ENCODE peak calls at places on chromosomes 12 and 14, in eight cellular contexts. V is OCI-LY7, P is bronchial epithelial cell, S is DND-41, I is testis, E is tibial nerve, U is sigmoid colon, N is HFF-Myc. D is an unnamed sample.
A peak's percentile ranks its signal among the peaks of the same experiment; 100 is the strongest.

GRCh38 chr12:120110550-120111501 is 5.7 kb downstream of the RAB35 start:
- DNase-seq in V (peak; percentile 79), P (no peak), S (peak; percentile 34), I (peak; percentile 43), E (no peak), U (peak; percentile 84), N (no peak), D (no peak)

GRCh38 chr12:6938353-6939186 is 5.0 kb upstream of the RNU7-1 start:
- DNase-seq in V (no peak), P (no peak), S (no peak), I (no peak), E (no peak), U (no peak), N (no peak), D (no peak)

GRCh38 chr14:29648045-29648444 is 279.6 kb downstream of the PRKD1 start:
- DNase-seq in V (no peak), P (no peak), S (no peak), I (no peak), E (no peak), U (no peak), N (no peak), D (no peak)

GRCh38 chr12:120254809-120255208 is 10.7 kb downstream of the PXN start:
- DNase-seq in V (no peak), P (no peak), S (no peak), I (no peak), E (no peak), U (no peak), N (no peak), D (no peak)

GRCh38 chr14:54756656-54757392 is 145.8 kb downstream of the GCH1 start:
- DNase-seq in V (no peak), P (no peak), S (no peak), I (no peak), E (no peak), U (no peak), N (no peak), D (no peak)

GRCh38 chr12:115880238-115880637 is 397.3 kb downstream of the MED13L start:
- DNase-seq in V (no peak), P (no peak), S (no peak), I (no peak), E (no peak), U (no peak), N (no peak), D (no peak)

GRCh38 chr12:95415451-95415850 is 58.5 kb upstream of the METAP2 start:
- DNase-seq in V (no peak), P (no peak), S (no peak), I (no peak), E (no peak), U (no peak), N (no peak), D (no peak)

GRCh38 chr14:38290601-38291190 is 34.8 kb upstream of the CLEC14A start:
- DNase-seq in V (no peak), P (peak; percentile 93), S (no peak), I (no peak), E (no peak), U (no peak), N (peak; percentile 51), D (peak; percentile 74)

GRCh38 chr14:64439141-64439540 is 26.2 kb upstream of the AKAP5 start:
- DNase-seq in V (no peak), P (no peak), S (no peak), I (no peak), E (no peak), U (no peak), N (no peak), D (no peak)

GRCh38 chr14:65229431-65230286 is 127.3 kb upstream of the MAX start:
- DNase-seq in V (peak; percentile 30), P (no peak), S (no peak), I (peak; percentile 52), E (no peak), U (no peak), N (no peak), D (no peak)

GRCh38 chr14:72049462-72049861 is 117.2 kb downstream of the RGS6 start:
- DNase-seq in V (no peak), P (peak; percentile 22), S (no peak), I (no peak), E (no peak), U (no peak), N (no peak), D (no peak)

GRCh38 chr12:92063641-92064040 is 82.0 kb downstream of the BTG1 start:
- DNase-seq in V (no peak), P (peak; percentile 49), S (no peak), I (peak; percentile 31), E (no peak), U (no peak), N (no peak), D (no peak)

GRCh38 chr12:116426391-116427136 is 132.6 kb upstream of the MAP1LC3B2 start:
- DNase-seq in V (no peak), P (peak; percentile 80), S (no peak), I (peak; percentile 50), E (peak; percentile 24), U (peak; percentile 85), N (peak; percentile 94), D (peak; percentile 89)

GRCh38 chr12:27297576-27297975 is 35.1 kb upstream of the BMAL2 start:
- DNase-seq in V (no peak), P (no peak), S (no peak), I (no peak), E (no peak), U (no peak), N (no peak), D (no peak)

GRCh38 chr14:34766611-34767010 is 52.2 kb upstream of the CFL2 start:
- DNase-seq in V (no peak), P (no peak), S (no peak), I (no peak), E (no peak), U (no peak), N (peak; percentile 29), D (no peak)

GRCh38 chr12:57243521-57244305 is 7.3 kb downstream of the STAC3 start:
- DNase-seq in V (peak; percentile 87), P (peak; percentile 57), S (peak; percentile 90), I (peak; percentile 76), E (no peak), U (peak; percentile 85), N (no peak), D (no peak)

GRCh38 chr12:76018111-76018510 is 13.5 kb downstream of the PHLDA1 start:
- DNase-seq in V (no peak), P (no peak), S (no peak), I (no peak), E (no peak), U (no peak), N (no peak), D (no peak)

GRCh38 chr14:74080820-74081460 is 3.3 kb downstream of the ALDH6A1 start:
- DNase-seq in V (no peak), P (no peak), S (no peak), I (peak; percentile 38), E (no peak), U (no peak), N (no peak), D (no peak)

GRCh38 chr14:31292962-31293616 is 85.5 kb upstream of the HECTD1 start:
- DNase-seq in V (no peak), P (no peak), S (no peak), I (no peak), E (no peak), U (no peak), N (no peak), D (no peak)

GRCh38 chr12:27462151-27462694 is 15.7 kb downstream of the SMCO2 start:
- DNase-seq in V (no peak), P (no peak), S (no peak), I (no peak), E (no peak), U (no peak), N (no peak), D (peak; percentile 26)

DNA sequence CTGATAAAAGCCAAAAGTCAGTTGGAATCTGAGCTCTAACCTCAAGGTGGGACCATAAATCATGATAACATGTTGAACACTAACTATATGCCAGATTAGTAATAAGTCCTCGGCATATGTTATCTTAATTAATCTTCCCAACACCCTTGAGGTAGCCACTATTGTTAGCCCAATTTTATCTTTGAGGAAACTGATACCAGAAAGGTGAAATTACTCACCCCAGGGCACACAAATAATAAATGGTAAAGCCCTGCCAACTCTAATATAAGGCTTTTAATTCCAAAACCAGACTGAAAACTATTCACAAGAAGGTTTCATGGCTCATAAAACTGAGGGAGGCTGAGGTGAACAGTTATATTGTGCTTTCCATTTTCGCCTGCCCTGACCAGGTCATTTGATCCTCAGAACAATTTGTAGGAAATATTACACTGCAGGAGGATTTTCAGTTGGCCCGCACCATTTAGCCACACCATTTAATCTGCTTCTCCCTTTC is 16.1 kb upstream of the NUAK1 start:
- DNase-seq in V (no peak), P (no peak), S (no peak), I (no peak), E (no peak), U (no peak), N (no peak), D (no peak)
- TF ChIP-seq CTCF in V (no peak), P (no peak), S (no peak), I (no peak), E (no peak), U (no peak), N (no peak), D (no peak)

DNA sequence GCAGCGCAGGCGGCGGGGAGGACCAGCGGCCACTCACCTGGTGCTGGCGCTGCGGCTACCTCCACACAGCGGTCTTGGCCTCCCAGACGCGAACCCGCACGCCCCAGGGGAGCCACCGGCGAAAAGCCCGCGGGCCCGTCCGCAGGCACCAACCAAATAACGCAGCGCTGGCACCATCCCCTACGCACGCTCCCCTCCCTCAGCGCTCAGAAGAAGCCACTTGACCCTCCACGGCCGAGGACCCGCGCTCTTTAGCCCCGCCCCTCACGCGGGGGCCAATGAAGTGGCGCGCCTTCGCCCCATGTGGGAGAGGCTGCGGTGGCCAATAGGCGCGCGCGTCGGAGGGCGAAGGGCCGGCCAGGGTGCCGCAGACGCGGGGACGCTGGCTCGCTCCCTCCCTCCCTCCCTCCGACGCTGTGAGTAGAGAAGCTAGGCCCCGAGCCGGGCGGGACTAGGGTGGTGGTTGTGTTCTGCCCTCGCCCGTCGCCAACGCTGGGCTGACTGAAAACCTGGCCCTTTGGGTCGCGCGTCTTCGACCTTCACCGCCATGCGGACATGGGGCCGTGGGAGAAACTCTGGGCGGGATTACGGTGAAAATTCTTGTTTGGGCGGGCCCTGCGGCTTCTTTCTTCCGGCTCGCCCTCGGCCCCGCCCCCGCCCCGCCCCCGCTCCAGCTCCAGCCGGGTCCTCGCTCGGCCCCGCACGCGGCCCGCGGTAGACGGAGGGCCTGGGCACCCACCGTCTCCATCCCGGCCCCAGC is at the start of the genes DMAC2L and L2HGDH:
- DNase-seq in V (peak; percentile 97), P (peak; percentile 74), S (peak; percentile 90), I (peak; percentile 95), E (peak; percentile 87), U (peak; percentile 95), N (peak; percentile 59), D (peak; percentile 62)
- TF ChIP-seq CTCF in V (peak; percentile 3), P (no peak), S (no peak), I (no peak), E (peak; percentile 50), U (no peak), N (no peak), D (no peak)

GRCh38 chr12:51270067-51270846 is at the start of gene SMAGP:
- DNase-seq in V (peak; percentile 66), P (peak; percentile 31), S (peak; percentile 77), I (peak; percentile 48), E (no peak), U (peak; percentile 69), N (no peak), D (no peak)
- TF ChIP-seq CTCF in V (no peak), P (peak; percentile 5), S (peak; percentile 28), I (no peak), E (no peak), U (no peak), N (no peak), D (peak; percentile 6)

GRCh38 chr12:112855375-112855774 is 51.4 kb upstream of the OAS1 start:
- DNase-seq in V (peak; percentile 15), P (peak; percentile 29), S (no peak), I (no peak), E (no peak), U (no peak), N (no peak), D (no peak)
- TF ChIP-seq CTCF in V (peak; percentile 68), P (peak; percentile 53), S (peak; percentile 43), I (no peak), E (no peak), U (no peak), N (peak; percentile 8), D (no peak)

D was measured in AG04450.